ENCODE peak calls at places on chromosomes 6 and 20, in four cellular contexts. S is H1, V is K562, L is HepG2. A is an unnamed sample.

GRCh38 chr20:62876826-62877728 is 15.5 kb upstream of the TCFL5 start:
- DNase-seq in S (no peak), L (no peak), V (no peak), A (no peak)

GRCh38 chr6:96760153-96760687 is 77.1 kb downstream of the GPR63 start:
- DNase-seq in V (no peak), L (no peak), S (no peak), A (no peak)

GRCh38 chr6:72649032-72649984 is 27.4 kb downstream of the KCNQ5 start:
- DNase-seq in L (no peak), V (no peak), S (no peak), A (no peak)

GRCh38 chr20:57301026-57301425 is 28.6 kb upstream of the SPO11 start:
- DNase-seq in L (no peak), S (no peak), V (no peak), A (no peak)

GRCh38 chr20:19828233-19828632 is 70.2 kb downstream of the RIN2 start:
- DNase-seq in S (no peak), V (no peak), L (peak), A (no peak)

GRCh38 chr6:21942910-21943309 is 349.4 kb downstream of the SOX4 start:
- DNase-seq in L (no peak), V (no peak), S (no peak), A (no peak)

GRCh38 chr20:7911586-7912330 is 28.5 kb downstream of the HAO1 start:
- DNase-seq in S (no peak), V (no peak), L (no peak), A (no peak)

GRCh38 chr20:63664861-63665594 is 6.9 kb downstream of the RTEL1 start:
- DNase-seq in S (peak), V (no peak), L (no peak), A (no peak)

GRCh38 chr6:38671885-38672467 is 31.0 kb downstream of the GLO1 start:
- DNase-seq in L (peak), V (peak), S (no peak), A (peak)

GRCh38 chr6:18034798-18035202 is 47.4 kb upstream of the KIF13A start:
- DNase-seq in V (peak), L (peak), S (no peak), A (no peak)

GRCh38 chr20:3378138-3378537 is 29.3 kb downstream of the DNAAF9 start:
- DNase-seq in L (no peak), S (no peak), V (no peak), A (no peak)

GRCh38 chr20:48544402-48545333 is 283.1 kb downstream of the PREX1 start:
- DNase-seq in V (no peak), S (no peak), L (no peak), A (no peak)

GRCh38 chr6:33808781-33809180 is 5.0 kb upstream of the MLN start:
- DNase-seq in L (no peak), V (no peak), S (no peak), A (no peak)

GRCh38 chr6:132819405-132820145 is 5.2 kb downstream of the RPS12 start:
- DNase-seq in S (no peak), V (peak), L (peak), A (no peak)

GRCh38 chr6:111551521-111552231 is 54.0 kb downstream of the TRAF3IP2 start:
- DNase-seq in V (no peak), L (peak), S (no peak), A (no peak)

GRCh38 chr6:158772851-158773371 is 46.3 kb downstream of the EZR start:
- DNase-seq in V (no peak), S (no peak), L (no peak), A (no peak)

GRCh38 chr6:131062245-131063027 is 609 bp downstream of the EPB41L2 start:
- DNase-seq in V (peak), L (no peak), S (peak), A (no peak)

GRCh38 chr6:139927236-139927635 is 552.8 kb upstream of the CITED2 start:
- DNase-seq in L (no peak), S (no peak), V (peak), A (no peak)

GRCh38 chr6:154841109-154841508 is 107.9 kb downstream of the SCAF8 start:
- DNase-seq in V (no peak), S (no peak), L (no peak), A (no peak)

GRCh38 chr6:109695468-109695867 is 4.4 kb downstream of the FIG4 start:
- DNase-seq in V (no peak), L (peak), S (no peak), A (no peak)

GRCh38 chr20:8997720-8998119 is 71.2 kb upstream of the PLCB4 start:
- DNase-seq in V (no peak), S (no peak), L (no peak), A (no peak)

GRCh38 chr20:53141651-53142050 is 169.5 kb downstream of the TSHZ2 start:
- DNase-seq in L (no peak), S (no peak), V (no peak), A (no peak)

GRCh38 chr6:19325335-19325789 is 511.8 kb upstream of the ID4 start:
- DNase-seq in V (no peak), L (no peak), S (no peak), A (peak)

GRCh38 chr6:26199057-26199772 is 112.0 kb downstream of the HFE start:
- DNase-seq in S (peak), L (peak), V (peak), A (peak)

GRCh38 chr6:108119212-108120141 is 44.9 kb upstream of the OSTM1 start:
- DNase-seq in V (no peak), L (no peak), S (peak), A (no peak)

GRCh38 chr20:2301164-2301622 is 5.4 kb downstream of the TGM3 start:
- DNase-seq in V (peak), L (peak), S (no peak), A (no peak)

GRCh38 chr6:138593100-138593877 is 94.0 kb upstream of the NHSL1 start:
- DNase-seq in V (no peak), L (peak), S (no peak), A (peak)

GRCh38 chr6:14881399-14881798 is 364.5 kb upstream of the JARID2 start:
- DNase-seq in L (no peak), S (no peak), V (no peak), A (no peak)

GRCh38 chr6:97677626-97678025 is 394.6 kb upstream of the MMS22L start:
- DNase-seq in S (no peak), L (no peak), V (no peak), A (no peak)

GRCh38 chr6:34243901-34244884 is 4.6 kb downstream of the SMIM29 start:
- DNase-seq in L (peak), S (no peak), V (peak), A (no peak)

GRCh38 chr20:3085571-3086072 is 1.1 kb upstream of the AVP start:
- DNase-seq in L (no peak), V (no peak), S (no peak), A (no peak)

GRCh38 chr20:51473771-51474170 is 68.7 kb downstream of the NFATC2 start:
- DNase-seq in S (no peak), L (no peak), V (no peak), A (no peak)

GRCh38 chr20:53571555-53572286 is 21.9 kb downstream of the ZNF217 start:
- DNase-seq in V (no peak), S (no peak), L (no peak), A (no peak)

GRCh38 chr20:62977613-62978558 is 25.4 kb downstream of the SLC17A9 start:
- DNase-seq in S (no peak), V (peak), L (no peak), A (no peak)

GRCh38 chr6:169921853-169922779 is 170.7 kb downstream of the ERMARD start:
- DNase-seq in S (no peak), L (peak), V (no peak), A (no peak)

GRCh38 chr6:10763006-10763405 is 15.4 kb downstream of the TMEM14B start:
- DNase-seq in S (no peak), L (peak), V (no peak), A (no peak)

GRCh38 chr6:10759884-10760329 is 12.3 kb downstream of the TMEM14B start:
- DNase-seq in S (no peak), V (no peak), L (no peak), A (no peak)

GRCh38 chr6:10756085-10756484 is 8.5 kb downstream of the TMEM14B start:
- DNase-seq in S (no peak), L (no peak), V (no peak), A (no peak)

DNA sequence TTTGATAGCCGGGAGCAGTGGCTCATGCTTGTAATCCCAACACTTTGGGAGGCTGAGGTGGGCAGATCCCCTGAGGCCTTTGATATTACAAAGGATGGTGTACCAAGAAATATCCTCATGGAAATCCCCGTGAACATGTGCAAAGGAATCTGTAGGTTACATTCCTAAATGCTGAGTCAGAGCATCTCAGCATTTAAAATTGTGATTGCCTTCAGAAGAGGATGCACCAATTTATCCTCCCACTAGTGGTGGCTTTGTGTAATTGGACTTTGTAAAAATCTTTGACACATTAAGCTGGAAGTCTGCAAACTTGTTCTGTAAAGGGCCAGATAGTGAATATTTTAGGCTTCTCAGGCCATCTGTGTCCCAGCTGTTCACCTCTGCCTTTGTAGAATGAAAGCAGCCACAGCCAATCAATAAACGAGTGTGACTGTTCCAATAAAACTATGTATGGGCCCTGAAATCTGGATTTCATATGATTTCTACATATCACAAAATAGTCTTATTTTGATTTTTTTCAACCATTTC is 11.8 kb downstream of the TMEM14B start:
- DNase-seq in V (peak), L (peak), S (no peak), A (peak)
- H3K4me3 ChIP-seq in V (no peak), L (no peak), S (no peak), A (no peak)

GRCh38 chr20:23413862-23414422 is 7.3 kb downstream of the NAPB start:
- DNase-seq in S (no peak), L (no peak), V (no peak), A (no peak)
- TF ChIP-seq POLR2AphosphoS5 in S (no peak), L (no peak), V (no peak), A (no peak)

DNA sequence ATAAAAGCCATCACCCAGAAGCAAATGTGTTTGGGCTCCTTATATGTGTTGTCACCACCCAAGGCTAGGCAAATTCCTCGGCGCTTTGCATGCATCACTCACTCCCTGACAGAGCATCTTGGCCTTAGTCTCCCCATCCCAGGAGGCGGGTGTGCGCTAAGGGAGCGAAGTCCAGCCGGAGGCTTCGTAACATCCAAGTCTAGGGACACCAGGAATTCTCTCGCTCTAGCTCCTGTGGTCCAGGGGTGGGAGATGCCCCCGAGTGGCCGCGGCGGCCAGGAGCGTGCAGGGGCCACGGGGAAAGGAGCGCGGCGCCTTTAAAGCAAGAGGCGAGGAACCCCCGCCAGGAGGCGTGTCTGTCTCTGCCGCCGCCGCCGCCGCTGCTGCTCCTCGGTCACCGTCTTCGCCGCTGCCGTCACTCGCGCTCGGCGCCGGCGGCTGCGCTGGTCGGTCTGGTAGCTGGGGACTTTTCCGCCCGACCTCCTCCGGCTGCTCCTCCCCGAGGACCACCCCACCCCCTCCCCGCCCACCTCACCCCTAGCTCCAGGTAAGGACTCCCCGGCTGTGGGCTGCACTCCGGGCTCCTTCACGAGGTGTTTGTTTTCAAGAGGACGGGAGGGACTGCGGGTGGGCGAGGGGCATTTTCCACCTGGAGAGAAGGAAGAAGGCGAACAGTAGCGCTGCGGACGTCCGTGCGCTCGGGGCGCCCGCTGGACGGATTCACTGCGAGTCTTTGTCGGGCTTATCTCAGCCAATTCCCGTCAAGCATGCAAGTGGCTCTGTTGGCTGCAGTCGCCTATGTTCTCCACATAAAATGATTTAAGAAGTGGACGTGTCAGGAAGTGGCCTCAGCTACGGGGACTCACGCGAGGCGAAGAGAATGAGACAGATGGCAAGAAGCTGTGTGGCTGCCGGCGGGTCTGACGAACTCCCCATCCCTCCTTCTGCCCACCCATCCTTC is at the start of gene GRIK2:
- DNase-seq in L (no peak), V (peak), S (peak), A (no peak)
- TF ChIP-seq EZH2 in L (no peak), V (no peak), S (no peak), A (no peak)

GRCh38 chr20:31837896-31838397 is 7.5 kb downstream of the FOXS1 start:
- DNase-seq in L (no peak), V (peak), S (no peak), A (no peak)
- H3K4me3 ChIP-seq in L (no peak), V (no peak), S (no peak), A (no peak)

A was measured in SK-N-MC.